ENCODE peak calls at places on chromosomes 2 and 18, in ten cellular contexts. One of them, this sample, is unnamed. For H3K27me3, the result is how much of the 10 kb centered on the place peaks cover.

GRCh38 chr2:112493858-112494648 is 12.1 kb downstream of the TTL start:
- DNase-seq in colonic mucosa: peak
- DNase-seq in A673: peak
- DNase-seq in ovary: no peak
- DNase-seq in GM23248: peak
- DNase-seq in stomach: no peak
- DNase-seq in aorta: no peak
- DNase-seq in PC-9: peak
- DNase-seq in sigmoid colon: no peak
- DNase-seq in CD8-positive, alpha-beta T cell: no peak
- DNase-seq in this sample: no peak

GRCh38 chr2:67309281-67309680 is 87.9 kb upstream of the ETAA1 start:
- DNase-seq in colonic mucosa: no peak
- DNase-seq in stomach: no peak
- DNase-seq in A673: no peak
- DNase-seq in CD8-positive, alpha-beta T cell: no peak
- DNase-seq in GM23248: peak
- DNase-seq in PC-9: peak
- DNase-seq in ovary: no peak
- DNase-seq in sigmoid colon: no peak
- DNase-seq in aorta: no peak
- DNase-seq in this sample: peak

GRCh38 chr2:241703128-241703604 is 1.3 kb downstream of the ING5 start:
- DNase-seq in ovary: peak
- DNase-seq in sigmoid colon: no peak
- DNase-seq in colonic mucosa: no peak
- DNase-seq in CD8-positive, alpha-beta T cell: no peak
- DNase-seq in aorta: no peak
- DNase-seq in PC-9: no peak
- DNase-seq in A673: peak
- DNase-seq in GM23248: peak
- DNase-seq in stomach: peak
- DNase-seq in this sample: no peak

GRCh38 chr2:225052703-225053102 is 10.4 kb upstream of the DOCK10 start:
- DNase-seq in PC-9: no peak
- DNase-seq in sigmoid colon: no peak
- DNase-seq in GM23248: no peak
- DNase-seq in stomach: no peak
- DNase-seq in ovary: no peak
- DNase-seq in CD8-positive, alpha-beta T cell: peak
- DNase-seq in aorta: no peak
- DNase-seq in colonic mucosa: no peak
- DNase-seq in A673: no peak
- DNase-seq in this sample: no peak

GRCh38 chr18:37502601-37503000 is 63.0 kb downstream of the CELF4 start:
- DNase-seq in GM23248: no peak
- DNase-seq in PC-9: no peak
- DNase-seq in stomach: no peak
- DNase-seq in A673: no peak
- DNase-seq in CD8-positive, alpha-beta T cell: no peak
- DNase-seq in ovary: no peak
- DNase-seq in colonic mucosa: no peak
- DNase-seq in aorta: no peak
- DNase-seq in sigmoid colon: no peak
- DNase-seq in this sample: no peak

GRCh38 chr2:203798296-203799157 is 69.0 kb upstream of the CTLA4 start:
- DNase-seq in ovary: no peak
- DNase-seq in A673: no peak
- DNase-seq in sigmoid colon: no peak
- DNase-seq in colonic mucosa: no peak
- DNase-seq in stomach: no peak
- DNase-seq in PC-9: no peak
- DNase-seq in CD8-positive, alpha-beta T cell: no peak
- DNase-seq in aorta: no peak
- DNase-seq in GM23248: no peak
- DNase-seq in this sample: no peak

GRCh38 chr2:62410926-62411456 is 95.0 kb downstream of the TMEM17 start:
- DNase-seq in colonic mucosa: no peak
- DNase-seq in CD8-positive, alpha-beta T cell: no peak
- DNase-seq in ovary: peak
- DNase-seq in aorta: no peak
- DNase-seq in A673: no peak
- DNase-seq in PC-9: peak
- DNase-seq in sigmoid colon: no peak
- DNase-seq in GM23248: peak
- DNase-seq in stomach: no peak
- DNase-seq in this sample: no peak

GRCh38 chr2:39377226-39377939 is 59.7 kb downstream of the MAP4K3 start:
- DNase-seq in CD8-positive, alpha-beta T cell: no peak
- DNase-seq in sigmoid colon: no peak
- DNase-seq in PC-9: no peak
- DNase-seq in aorta: no peak
- DNase-seq in GM23248: no peak
- DNase-seq in A673: no peak
- DNase-seq in ovary: no peak
- DNase-seq in stomach: no peak
- DNase-seq in colonic mucosa: no peak
- DNase-seq in this sample: no peak

GRCh38 chr2:156437876-156438410 is 1.8 kb downstream of the GPD2 start:
- DNase-seq in PC-9: no peak
- DNase-seq in CD8-positive, alpha-beta T cell: no peak
- DNase-seq in ovary: no peak
- DNase-seq in stomach: no peak
- DNase-seq in A673: no peak
- DNase-seq in sigmoid colon: no peak
- DNase-seq in GM23248: peak
- DNase-seq in aorta: no peak
- DNase-seq in colonic mucosa: no peak
- DNase-seq in this sample: no peak

GRCh38 chr2:75605770-75606535 is 40.6 kb upstream of the MRPL19 start:
- DNase-seq in stomach: no peak
- DNase-seq in GM23248: peak
- DNase-seq in A673: peak
- DNase-seq in CD8-positive, alpha-beta T cell: no peak
- DNase-seq in sigmoid colon: no peak
- DNase-seq in PC-9: peak
- DNase-seq in aorta: no peak
- DNase-seq in colonic mucosa: no peak
- DNase-seq in ovary: no peak
- DNase-seq in this sample: peak
- H3K27me3 ChIP-seq in stomach: half or more
- H3K27me3 ChIP-seq in GM23248: under half
- H3K27me3 ChIP-seq in A673: under half
- H3K27me3 ChIP-seq in CD8-positive, alpha-beta T cell: under half
- H3K27me3 ChIP-seq in sigmoid colon: under half
- H3K27me3 ChIP-seq in PC-9: under half
- H3K27me3 ChIP-seq in aorta: under half
- H3K27me3 ChIP-seq in colonic mucosa: under half
- H3K27me3 ChIP-seq in ovary: under half
- H3K27me3 ChIP-seq in this sample: under half

GRCh38 chr2:215900203-215900611 is 113.1 kb downstream of the MREG start:
- DNase-seq in ovary: no peak
- DNase-seq in stomach: no peak
- DNase-seq in CD8-positive, alpha-beta T cell: no peak
- DNase-seq in sigmoid colon: no peak
- DNase-seq in A673: no peak
- DNase-seq in colonic mucosa: no peak
- DNase-seq in PC-9: peak
- DNase-seq in GM23248: peak
- DNase-seq in aorta: peak
- DNase-seq in this sample: no peak
- H3K27ac ChIP-seq in ovary: no peak
- H3K27ac ChIP-seq in stomach: no peak
- H3K27ac ChIP-seq in CD8-positive, alpha-beta T cell: no peak
- H3K27ac ChIP-seq in sigmoid colon: no peak
- H3K27ac ChIP-seq in A673: no peak
- H3K27ac ChIP-seq in colonic mucosa: no peak
- H3K27ac ChIP-seq in PC-9: no peak
- H3K27ac ChIP-seq in GM23248: peak
- H3K27ac ChIP-seq in aorta: no peak
- H3K27ac ChIP-seq in this sample: no peak

GRCh38 chr2:73175663-73176204 is 26.6 kb upstream of the NOTO start:
- DNase-seq in A673: peak
- DNase-seq in colonic mucosa: peak
- DNase-seq in aorta: peak
- DNase-seq in CD8-positive, alpha-beta T cell: peak
- DNase-seq in stomach: peak
- DNase-seq in sigmoid colon: peak
- DNase-seq in ovary: peak
- DNase-seq in PC-9: no peak
- DNase-seq in GM23248: peak
- DNase-seq in this sample: peak
- H3K27me3 ChIP-seq in A673: under half
- H3K27me3 ChIP-seq in colonic mucosa: under half
- H3K27me3 ChIP-seq in aorta: under half
- H3K27me3 ChIP-seq in CD8-positive, alpha-beta T cell: under half
- H3K27me3 ChIP-seq in stomach: half or more
- H3K27me3 ChIP-seq in sigmoid colon: under half
- H3K27me3 ChIP-seq in ovary: under half
- H3K27me3 ChIP-seq in PC-9: under half
- H3K27me3 ChIP-seq in GM23248: under half
- H3K27me3 ChIP-seq in this sample: under half

GRCh38 chr2:117944816-117945215 is 69.1 kb downstream of the CCDC93 start:
- DNase-seq in stomach: no peak
- DNase-seq in aorta: no peak
- DNase-seq in CD8-positive, alpha-beta T cell: no peak
- DNase-seq in ovary: no peak
- DNase-seq in sigmoid colon: no peak
- DNase-seq in GM23248: no peak
- DNase-seq in colonic mucosa: no peak
- DNase-seq in PC-9: no peak
- DNase-seq in A673: no peak
- DNase-seq in this sample: no peak
- H3K27ac ChIP-seq in stomach: no peak
- H3K27ac ChIP-seq in aorta: no peak
- H3K27ac ChIP-seq in CD8-positive, alpha-beta T cell: no peak
- H3K27ac ChIP-seq in ovary: no peak
- H3K27ac ChIP-seq in sigmoid colon: no peak
- H3K27ac ChIP-seq in GM23248: peak
- H3K27ac ChIP-seq in colonic mucosa: no peak
- H3K27ac ChIP-seq in PC-9: no peak
- H3K27ac ChIP-seq in A673: no peak
- H3K27ac ChIP-seq in this sample: no peak

GRCh38 chr2:118013724-118014491 is at the start of gene CCDC93:
- DNase-seq in PC-9: peak
- DNase-seq in CD8-positive, alpha-beta T cell: peak
- DNase-seq in ovary: peak
- DNase-seq in aorta: peak
- DNase-seq in colonic mucosa: peak
- DNase-seq in GM23248: peak
- DNase-seq in stomach: peak
- DNase-seq in sigmoid colon: peak
- DNase-seq in A673: peak
- DNase-seq in this sample: peak
- H3K27me3 ChIP-seq in PC-9: under half
- H3K27me3 ChIP-seq in CD8-positive, alpha-beta T cell: under half
- H3K27me3 ChIP-seq in ovary: under half
- H3K27me3 ChIP-seq in aorta: under half
- H3K27me3 ChIP-seq in colonic mucosa: under half
- H3K27me3 ChIP-seq in GM23248: under half
- H3K27me3 ChIP-seq in stomach: under half
- H3K27me3 ChIP-seq in sigmoid colon: under half
- H3K27me3 ChIP-seq in A673: under half
- H3K27me3 ChIP-seq in this sample: under half

GRCh38 chr2:13601506-13601905 is 884.8 kb downstream of the TRIB2 start:
- DNase-seq in aorta: no peak
- DNase-seq in stomach: no peak
- DNase-seq in PC-9: no peak
- DNase-seq in CD8-positive, alpha-beta T cell: no peak
- DNase-seq in sigmoid colon: no peak
- DNase-seq in colonic mucosa: no peak
- DNase-seq in A673: no peak
- DNase-seq in ovary: no peak
- DNase-seq in GM23248: no peak
- DNase-seq in this sample: no peak

GRCh38 chr2:13607139-13607538 is 890.4 kb downstream of the TRIB2 start:
- DNase-seq in ovary: no peak
- DNase-seq in aorta: no peak
- DNase-seq in sigmoid colon: no peak
- DNase-seq in colonic mucosa: no peak
- DNase-seq in PC-9: no peak
- DNase-seq in stomach: no peak
- DNase-seq in CD8-positive, alpha-beta T cell: no peak
- DNase-seq in GM23248: no peak
- DNase-seq in A673: no peak
- DNase-seq in this sample: no peak

DNA sequence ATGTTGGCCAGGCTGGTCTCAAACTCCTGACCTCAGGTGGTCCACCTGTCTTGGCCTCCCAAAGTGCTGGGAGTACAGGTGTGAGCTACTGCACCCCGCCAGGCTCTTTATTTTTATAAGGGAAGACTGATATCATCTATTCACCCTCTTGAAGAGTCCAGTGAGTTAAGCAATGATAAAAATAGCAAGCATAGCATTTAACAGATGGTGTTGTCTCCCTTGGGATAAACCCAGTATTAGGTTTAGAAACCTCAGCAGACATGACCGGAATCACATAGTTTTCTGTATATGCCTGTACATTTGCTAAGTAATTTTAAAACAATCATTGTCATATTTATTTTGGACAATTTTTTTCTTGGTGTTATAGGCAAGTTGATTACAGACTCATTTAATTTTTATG is 888.5 kb downstream of the TRIB2 start:
- DNase-seq in stomach: no peak
- DNase-seq in CD8-positive, alpha-beta T cell: no peak
- DNase-seq in aorta: no peak
- DNase-seq in ovary: no peak
- DNase-seq in sigmoid colon: no peak
- DNase-seq in colonic mucosa: no peak
- DNase-seq in A673: no peak
- DNase-seq in PC-9: no peak
- DNase-seq in GM23248: no peak
- DNase-seq in this sample: no peak
- H3K27ac ChIP-seq in stomach: no peak
- H3K27ac ChIP-seq in CD8-positive, alpha-beta T cell: no peak
- H3K27ac ChIP-seq in aorta: no peak
- H3K27ac ChIP-seq in ovary: no peak
- H3K27ac ChIP-seq in sigmoid colon: no peak
- H3K27ac ChIP-seq in colonic mucosa: no peak
- H3K27ac ChIP-seq in A673: no peak
- H3K27ac ChIP-seq in PC-9: no peak
- H3K27ac ChIP-seq in GM23248: no peak
- H3K27ac ChIP-seq in this sample: no peak

GRCh38 chr2:50346586-50347351 is 685.2 kb downstream of the NRXN1 start:
- DNase-seq in colonic mucosa: no peak
- DNase-seq in A673: no peak
- DNase-seq in GM23248: no peak
- DNase-seq in aorta: no peak
- DNase-seq in ovary: no peak
- DNase-seq in PC-9: no peak
- DNase-seq in sigmoid colon: no peak
- DNase-seq in CD8-positive, alpha-beta T cell: no peak
- DNase-seq in stomach: no peak
- DNase-seq in this sample: no peak
- H3K27me3 ChIP-seq in colonic mucosa: under half
- H3K27me3 ChIP-seq in A673: half or more
- H3K27me3 ChIP-seq in GM23248: under half
- H3K27me3 ChIP-seq in aorta: under half
- H3K27me3 ChIP-seq in ovary: under half
- H3K27me3 ChIP-seq in PC-9: under half
- H3K27me3 ChIP-seq in sigmoid colon: under half
- H3K27me3 ChIP-seq in CD8-positive, alpha-beta T cell: under half
- H3K27me3 ChIP-seq in stomach: half or more
- H3K27me3 ChIP-seq in this sample: under half